ENCODE peak calls at places on chromosomes 5 and 9, in four cellular contexts. One of them, this sample, is unnamed.

GRCh38 chr5:140633081-140633471 is at the start of gene CD14:
- DNase-seq in A549: peak
- DNase-seq in K562: no peak
- DNase-seq in GM12878: no peak
- DNase-seq in this sample: peak

GRCh38 chr9:100413839-100414420 is 13.0 kb upstream of the MSANTD3 start:
- DNase-seq in A549: no peak
- DNase-seq in K562: no peak
- DNase-seq in GM12878: no peak
- DNase-seq in this sample: no peak

GRCh38 chr5:32027717-32028321 is 146.3 kb downstream of the GOLPH3 start:
- DNase-seq in A549: peak
- DNase-seq in K562: no peak
- DNase-seq in GM12878: no peak
- DNase-seq in this sample: peak

GRCh38 chr5:155772009-155772662 is 554.8 kb upstream of the SGCD start:
- DNase-seq in A549: no peak
- DNase-seq in K562: no peak
- DNase-seq in GM12878: no peak
- DNase-seq in this sample: no peak

GRCh38 chr5:149018909-149019443 is 43.9 kb downstream of the SH3TC2 start:
- DNase-seq in A549: no peak
- DNase-seq in K562: no peak
- DNase-seq in GM12878: no peak
- DNase-seq in this sample: no peak

GRCh38 chr9:133428579-133429215 is 6.5 kb downstream of the ADAMTS13 start:
- DNase-seq in A549: peak
- DNase-seq in K562: peak
- DNase-seq in GM12878: no peak
- DNase-seq in this sample: peak

GRCh38 chr5:148179234-148179824 is 11.0 kb downstream of the SPINK14 start:
- DNase-seq in A549: no peak
- DNase-seq in K562: peak
- DNase-seq in GM12878: peak
- DNase-seq in this sample: peak

GRCh38 chr5:154103223-154103622 is 64.5 kb downstream of the MFAP3 start:
- DNase-seq in A549: no peak
- DNase-seq in K562: no peak
- DNase-seq in GM12878: no peak
- DNase-seq in this sample: no peak

GRCh38 chr5:73596705-73597328 is 29.2 kb upstream of the ARHGEF28 start:
- DNase-seq in A549: peak
- DNase-seq in K562: peak
- DNase-seq in GM12878: no peak
- DNase-seq in this sample: peak

GRCh38 chr5:171139227-171139626 is 169.8 kb upstream of the TLX3 start:
- DNase-seq in A549: no peak
- DNase-seq in K562: no peak
- DNase-seq in GM12878: no peak
- DNase-seq in this sample: no peak

DNA sequence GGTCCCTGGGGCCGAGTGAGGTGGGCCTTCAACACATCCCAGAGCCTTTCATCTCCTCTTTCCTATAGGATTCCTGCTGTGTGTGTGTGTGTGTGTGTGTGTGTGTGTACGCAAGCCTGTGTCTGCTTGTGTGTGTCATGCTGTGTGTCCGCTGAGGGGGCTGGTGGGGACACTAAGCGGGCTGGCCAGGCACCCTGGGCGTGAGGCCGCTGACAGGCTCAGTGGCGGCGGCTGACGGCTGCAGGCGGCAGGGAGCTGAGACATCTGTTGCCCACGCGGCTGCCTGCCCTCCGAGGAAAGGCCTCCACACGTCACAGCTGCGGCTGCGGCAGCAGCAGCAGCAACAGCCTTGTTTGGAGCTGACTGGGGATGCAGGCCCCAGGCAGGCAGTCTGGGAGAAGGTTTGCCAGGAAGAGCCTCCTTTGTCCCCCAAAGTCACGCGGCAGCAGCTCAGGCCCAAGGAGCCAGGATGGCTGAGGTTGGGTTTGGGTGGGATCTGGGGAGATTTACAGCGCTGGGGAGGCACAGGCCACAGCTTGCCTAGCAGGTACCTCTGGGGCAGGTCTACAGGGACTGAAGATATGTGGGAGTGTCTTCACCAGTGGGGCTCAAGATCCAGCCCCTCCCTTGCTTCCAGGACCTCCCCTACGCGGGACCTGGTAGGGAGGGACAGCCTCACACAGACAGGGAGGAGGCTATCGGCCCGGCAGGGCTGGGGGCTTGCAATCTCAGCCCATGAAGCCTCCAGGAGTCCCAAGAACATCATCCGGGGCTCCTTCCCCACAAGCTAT is 1.8 kb downstream of the PDLIM4 start:
- DNase-seq in A549: no peak
- DNase-seq in K562: peak
- DNase-seq in GM12878: no peak
- DNase-seq in this sample: no peak
- TF ChIP-seq RFX5 in A549: no peak
- TF ChIP-seq RFX5 in K562: no peak
- TF ChIP-seq RFX5 in GM12878: no peak
- TF ChIP-seq RFX5 in this sample: no peak

GRCh38 chr5:128493657-128494329 is 44.3 kb downstream of the FBN2 start:
- DNase-seq in A549: no peak
- DNase-seq in K562: no peak
- DNase-seq in GM12878: no peak
- DNase-seq in this sample: no peak

GRCh38 chr5:128494516-128494915 is 43.5 kb downstream of the FBN2 start:
- DNase-seq in A549: no peak
- DNase-seq in K562: no peak
- DNase-seq in GM12878: no peak
- DNase-seq in this sample: no peak

GRCh38 chr5:128487041-128487440 is 51.0 kb downstream of the FBN2 start:
- DNase-seq in A549: no peak
- DNase-seq in K562: no peak
- DNase-seq in GM12878: no peak
- DNase-seq in this sample: no peak

GRCh38 chr5:128491291-128491690 is 46.8 kb downstream of the FBN2 start:
- DNase-seq in A549: no peak
- DNase-seq in K562: no peak
- DNase-seq in GM12878: no peak
- DNase-seq in this sample: no peak
- TF ChIP-seq POLR2AphosphoS2 in A549: no peak
- TF ChIP-seq POLR2AphosphoS2 in K562: no peak
- TF ChIP-seq POLR2AphosphoS2 in GM12878: no peak
- TF ChIP-seq POLR2AphosphoS2 in this sample: no peak

DNA sequence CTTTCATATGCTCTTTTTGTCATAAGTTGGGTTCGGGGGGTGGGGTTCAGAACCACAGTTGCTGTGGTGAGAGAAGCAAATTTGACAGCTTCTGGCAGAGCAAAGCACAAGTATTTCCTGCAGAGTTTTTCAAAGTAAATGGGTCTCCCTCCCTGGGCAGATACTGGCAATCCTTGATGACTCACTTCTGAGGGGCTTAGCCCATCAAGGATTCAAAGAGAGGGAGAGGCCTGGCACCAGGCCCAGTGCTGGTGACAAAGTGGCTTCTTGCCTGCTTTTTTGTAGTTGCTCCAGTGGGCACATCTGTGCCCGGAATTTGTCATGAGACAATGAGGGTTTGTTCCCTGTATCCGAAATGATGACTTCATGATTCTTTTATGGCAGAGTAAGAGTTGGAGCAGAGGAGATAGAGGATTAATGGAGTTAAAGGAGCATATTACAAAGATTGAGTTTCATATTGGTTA is 46.6 kb upstream of the TNC start:
- DNase-seq in A549: no peak
- DNase-seq in K562: no peak
- DNase-seq in GM12878: no peak
- DNase-seq in this sample: peak
- TF ChIP-seq RFX5 in A549: no peak
- TF ChIP-seq RFX5 in K562: no peak
- TF ChIP-seq RFX5 in GM12878: no peak
- TF ChIP-seq RFX5 in this sample: no peak

GRCh38 chr5:39519566-39520231 is 94.9 kb upstream of the DAB2 start:
- DNase-seq in A549: no peak
- DNase-seq in K562: no peak
- DNase-seq in GM12878: no peak
- DNase-seq in this sample: no peak

GRCh38 chr5:39518516-39518915 is 93.7 kb upstream of the DAB2 start:
- DNase-seq in A549: no peak
- DNase-seq in K562: no peak
- DNase-seq in GM12878: no peak
- DNase-seq in this sample: no peak

GRCh38 chr5:39521098-39521860 is 96.5 kb upstream of the DAB2 start:
- DNase-seq in A549: no peak
- DNase-seq in K562: no peak
- DNase-seq in GM12878: no peak
- DNase-seq in this sample: no peak

GRCh38 chr5:39521945-39522590 is 97.3 kb upstream of the DAB2 start:
- DNase-seq in A549: no peak
- DNase-seq in K562: no peak
- DNase-seq in GM12878: no peak
- DNase-seq in this sample: no peak

GRCh38 chr5:39520232-39520572 is 95.4 kb upstream of the DAB2 start:
- DNase-seq in A549: no peak
- DNase-seq in K562: no peak
- DNase-seq in GM12878: no peak
- DNase-seq in this sample: no peak
- TF ChIP-seq POLR2AphosphoS2 in A549: no peak
- TF ChIP-seq POLR2AphosphoS2 in K562: no peak
- TF ChIP-seq POLR2AphosphoS2 in GM12878: no peak
- TF ChIP-seq POLR2AphosphoS2 in this sample: no peak

GRCh38 chr5:543755-544674 is 19.8 kb upstream of the SLC9A3 start:
- DNase-seq in A549: no peak
- DNase-seq in K562: no peak
- DNase-seq in GM12878: peak
- DNase-seq in this sample: no peak

GRCh38 chr5:541888-542692 is 17.8 kb upstream of the SLC9A3 start:
- DNase-seq in A549: no peak
- DNase-seq in K562: no peak
- DNase-seq in GM12878: no peak
- DNase-seq in this sample: no peak

GRCh38 chr5:544675-545330 is 20.6 kb upstream of the SLC9A3 start:
- DNase-seq in A549: no peak
- DNase-seq in K562: no peak
- DNase-seq in GM12878: no peak
- DNase-seq in this sample: no peak

GRCh38 chr5:542693-543311 is 18.6 kb upstream of the SLC9A3 start:
- DNase-seq in A549: no peak
- DNase-seq in K562: no peak
- DNase-seq in GM12878: no peak
- DNase-seq in this sample: no peak

GRCh38 chr5:543351-543750 is 19.1 kb upstream of the SLC9A3 start:
- DNase-seq in A549: no peak
- DNase-seq in K562: no peak
- DNase-seq in GM12878: no peak
- DNase-seq in this sample: no peak
- TF ChIP-seq RFX5 in A549: no peak
- TF ChIP-seq RFX5 in K562: no peak
- TF ChIP-seq RFX5 in GM12878: no peak
- TF ChIP-seq RFX5 in this sample: no peak

DNA sequence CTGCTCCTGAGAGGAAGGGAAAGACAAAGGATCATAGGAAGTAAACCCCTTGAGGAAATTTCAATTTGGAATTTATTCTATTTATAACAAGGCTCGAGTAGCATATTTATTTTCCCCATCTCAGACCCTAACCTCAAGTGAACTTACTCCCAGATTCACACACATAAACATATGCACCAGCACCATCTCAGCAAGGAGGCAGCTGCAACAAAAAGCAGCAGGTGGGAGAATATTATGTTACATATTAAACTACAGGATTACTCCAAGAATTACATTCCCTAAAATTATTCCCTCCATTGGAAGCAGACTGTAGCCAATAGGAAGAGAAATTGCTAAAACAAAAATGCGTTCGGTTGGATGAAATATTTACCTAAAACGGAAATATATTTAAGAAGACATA is 108.4 kb upstream of the PRSS3 start:
- DNase-seq in A549: no peak
- DNase-seq in K562: no peak
- DNase-seq in GM12878: no peak
- DNase-seq in this sample: no peak
- TF ChIP-seq POLR2AphosphoS2 in A549: no peak
- TF ChIP-seq POLR2AphosphoS2 in K562: no peak
- TF ChIP-seq POLR2AphosphoS2 in GM12878: no peak
- TF ChIP-seq POLR2AphosphoS2 in this sample: no peak

DNA sequence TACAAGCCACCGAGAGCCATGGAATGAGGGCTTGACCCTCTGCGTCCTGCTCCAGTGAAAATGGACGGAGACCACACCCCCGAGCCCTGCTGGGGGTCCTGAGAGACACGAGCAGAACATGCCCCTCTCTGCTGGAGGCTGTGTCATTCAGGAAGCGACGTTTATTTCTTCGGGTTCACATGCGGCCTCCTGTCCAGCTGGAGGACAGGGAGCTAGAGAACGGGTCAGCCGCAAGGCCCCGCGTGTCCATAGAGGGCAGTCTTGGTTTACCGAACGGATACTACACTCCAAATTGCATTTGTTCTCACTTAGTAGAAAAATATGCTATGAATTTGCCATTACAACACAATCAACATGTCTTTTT is 36.1 kb downstream of the MRPL36 start:
- DNase-seq in A549: peak
- DNase-seq in K562: peak
- DNase-seq in GM12878: no peak
- DNase-seq in this sample: peak
- TF ChIP-seq RFX5 in A549: no peak
- TF ChIP-seq RFX5 in K562: no peak
- TF ChIP-seq RFX5 in GM12878: no peak
- TF ChIP-seq RFX5 in this sample: no peak

GRCh38 chr5:173395257-173395932 is 67.2 kb upstream of the STC2 start:
- DNase-seq in A549: peak
- DNase-seq in K562: peak
- DNase-seq in GM12878: no peak
- DNase-seq in this sample: peak
- TF ChIP-seq POLR2AphosphoS2 in A549: no peak
- TF ChIP-seq POLR2AphosphoS2 in K562: no peak
- TF ChIP-seq POLR2AphosphoS2 in GM12878: no peak
- TF ChIP-seq POLR2AphosphoS2 in this sample: no peak

This sample was measured in HepG2.